ENCODE peak calls at places on chromosomes 5 and 9, in seven cellular contexts. P is uterus, N is H1, G is IMR-90, K is suprapubic skin, M is A549, T is gastrocnemius medialis. X is an unnamed sample.

GRCh38 chr9:114080773-114081440 is 2.8 kb upstream of the AMBP start:
- DNase-seq in P (peak; percentile 8), N (no peak), G (no peak), K (peak; percentile 70), M (peak; percentile 94), T (no peak), X (no peak)

GRCh38 chr5:169164481-169164925 is 136.4 kb downstream of the SLIT3 start:
- DNase-seq in P (no peak), N (peak; percentile 33), G (no peak), K (no peak), M (peak; percentile 92), T (no peak), X (no peak)

GRCh38 chr9:95032580-95033298 is 284.8 kb downstream of the FANCC start:
- DNase-seq in P (no peak), N (no peak), G (no peak), K (no peak), M (no peak), T (peak; percentile 64), X (no peak)

GRCh38 chr5:146507428-146507827 is 8.6 kb downstream of the GPR151 start:
- DNase-seq in P (no peak), N (no peak), G (no peak), K (no peak), M (no peak), T (no peak), X (no peak)

GRCh38 chr9:76161546-76161945 is 232.7 kb downstream of the RFK start:
- DNase-seq in P (peak; percentile 57), N (no peak), G (peak; percentile 95), K (no peak), M (no peak), T (no peak), X (no peak)

GRCh38 chr5:86866036-86866435 is 248.3 kb downstream of the COX7C start:
- DNase-seq in P (no peak), N (no peak), G (no peak), K (no peak), M (no peak), T (no peak), X (no peak)

GRCh38 chr9:98819231-98819630 is 11.8 kb downstream of the GALNT12 start:
- DNase-seq in P (no peak), N (no peak), G (no peak), K (no peak), M (no peak), T (no peak), X (no peak)

GRCh38 chr9:105357937-105358336 is 89.9 kb upstream of the FSD1L start:
- DNase-seq in P (no peak), N (no peak), G (no peak), K (no peak), M (no peak), T (no peak), X (no peak)

GRCh38 chr5:173781826-173782670 is 106.1 kb upstream of the CPEB4 start:
- DNase-seq in P (peak; percentile 67), N (no peak), G (peak; percentile 94), K (peak; percentile 84), M (peak; percentile 91), T (peak; percentile 75), X (peak; percentile 32)

GRCh38 chr9:117704024-117704575 is at the start of gene TLR4:
- DNase-seq in P (peak; percentile 39), N (no peak), G (no peak), K (peak; percentile 82), M (no peak), T (peak; percentile 52), X (no peak)

GRCh38 chr5:107314330-107314729 is 356.4 kb downstream of the EFNA5 start:
- DNase-seq in P (no peak), N (no peak), G (no peak), K (no peak), M (no peak), T (no peak), X (no peak)

GRCh38 chr5:1513326-1514026 is 10.3 kb downstream of the LPCAT1 start:
- DNase-seq in P (peak; percentile 5), N (no peak), G (no peak), K (peak; percentile 20), M (no peak), T (peak; percentile 1), X (no peak)

GRCh38 chr5:83721878-83722779 is 1.5 kb upstream of the HAPLN1 start:
- DNase-seq in P (peak; percentile 27), N (peak; percentile 53), G (peak; percentile 63), K (peak; percentile 80), M (peak; percentile 64), T (no peak), X (no peak)

GRCh38 chr5:54162184-54162583 is 148.2 kb downstream of the ARL15 start:
- DNase-seq in P (no peak), N (no peak), G (no peak), K (no peak), M (no peak), T (no peak), X (no peak)

GRCh38 chr9:124209279-124209678 is 48.5 kb upstream of the NEK6 start:
- DNase-seq in P (no peak), N (peak; percentile 31), G (no peak), K (no peak), M (no peak), T (no peak), X (no peak)

GRCh38 chr5:60410427-60410826 is 289.5 kb downstream of the DEPDC1B start:
- DNase-seq in P (no peak), N (no peak), G (no peak), K (no peak), M (no peak), T (no peak), X (no peak)

GRCh38 chr9:26292943-26293342 is 599.7 kb downstream of the CAAP1 start:
- DNase-seq in P (no peak), N (no peak), G (peak; percentile 52), K (no peak), M (peak; percentile 45), T (no peak), X (no peak)

GRCh38 chr5:137648361-137648760 is 87.5 kb downstream of the KLHL3 start:
- DNase-seq in P (no peak), N (no peak), G (no peak), K (no peak), M (no peak), T (no peak), X (no peak)

GRCh38 chr5:159310492-159310891 is 19.8 kb downstream of the IL12B start:
- DNase-seq in P (no peak), N (peak; percentile 19), G (no peak), K (no peak), M (no peak), T (no peak), X (peak; percentile 4)

GRCh38 chr9:37032713-37033112 is 1.4 kb downstream of the PAX5 start:
- DNase-seq in P (no peak), N (no peak), G (no peak), K (peak; percentile 49), M (no peak), T (no peak), X (no peak)
- TF ChIP-seq POLR2A in P (no peak), N (no peak), G (no peak), K (no peak), M (no peak), T (no peak), X (no peak)

GRCh38 chr5:124730381-124730780 is 16.1 kb downstream of the ZNF608 start:
- DNase-seq in P (no peak), N (no peak), G (no peak), K (no peak), M (no peak), T (no peak), X (no peak)
- H3K4me3 ChIP-seq in P (no peak overlapping the region), N (no peak overlapping the region), G (no peak overlapping the region), K (no peak overlapping the region), M (no peak overlapping the region), T (no peak overlapping the region), X (no peak overlapping the region)

DNA sequence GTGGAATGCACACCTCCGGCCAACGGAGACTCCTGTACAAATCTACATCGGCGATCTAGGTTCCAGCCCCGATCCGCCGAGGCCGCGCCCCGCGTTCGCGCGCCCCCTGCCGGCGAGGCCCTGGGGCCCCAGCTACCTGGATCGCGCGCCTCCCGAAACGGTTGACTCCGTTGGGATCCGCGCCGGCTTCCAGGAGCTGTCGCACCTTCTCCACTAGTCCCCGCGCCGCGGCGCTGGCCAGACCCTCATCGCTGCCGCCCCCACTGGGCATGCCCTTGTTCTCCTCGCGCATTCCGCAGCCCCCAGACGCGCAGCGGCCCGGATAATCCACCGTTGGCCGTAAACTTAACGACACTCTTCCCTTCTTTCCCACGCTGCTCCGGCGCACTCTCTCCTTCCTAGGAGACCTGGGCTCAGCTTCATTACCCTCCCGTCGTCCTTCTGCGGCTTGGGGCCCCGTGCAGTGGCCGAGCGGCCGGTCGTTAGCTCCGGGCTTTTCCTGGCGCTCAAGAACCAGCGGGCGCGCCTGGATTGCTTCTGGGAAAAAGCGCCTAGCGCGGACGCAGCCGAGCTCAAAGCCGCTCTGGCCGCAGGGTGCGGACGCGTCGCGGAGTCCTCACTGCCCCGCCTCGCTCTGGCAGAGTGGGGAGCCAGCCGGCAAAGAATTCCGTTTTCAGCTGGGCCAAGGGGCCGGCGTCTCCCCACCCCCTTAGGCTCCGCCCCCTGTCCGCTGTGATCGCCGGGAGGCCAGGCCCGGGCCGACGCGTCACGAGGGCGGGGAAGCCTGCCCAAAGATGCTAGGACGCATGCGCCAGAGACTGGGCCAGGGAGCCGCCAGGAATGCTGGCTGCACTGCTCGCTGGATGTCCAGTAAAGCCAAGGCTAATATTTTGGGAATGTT is at the start of gene CDKN2B:
- DNase-seq in P (peak; percentile 97), N (no peak), G (peak; percentile 94), K (peak; percentile 97), M (no peak), T (peak; percentile 88), X (peak; percentile 27)
- TF ChIP-seq POLR2A in P (peak; percentile 56), N (no peak), G (peak; percentile 97), K (peak; percentile 29), M (no peak), T (peak; percentile 89), X (peak; percentile 79)

DNA sequence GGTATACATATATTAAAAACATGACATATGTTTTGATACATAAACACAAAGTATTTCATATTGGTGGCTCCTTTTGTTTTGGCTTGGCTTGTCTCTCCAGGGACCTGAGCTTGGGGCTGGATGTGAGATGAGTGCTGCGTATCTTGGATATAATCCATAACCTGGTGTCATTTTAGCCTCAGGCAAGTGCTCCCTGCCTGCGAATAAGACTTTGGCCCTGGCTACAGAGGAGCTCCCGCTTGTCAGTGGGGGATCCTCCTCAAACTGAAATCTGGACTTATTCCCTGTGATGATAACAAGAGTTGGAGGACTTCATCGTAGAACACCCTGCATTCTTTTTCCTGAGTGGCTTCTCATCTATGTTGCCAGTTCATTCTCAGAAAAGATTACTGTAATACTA is 341.7 kb upstream of the CLINT1 start:
- DNase-seq in P (no peak), N (no peak), G (no peak), K (no peak), M (no peak), T (no peak), X (no peak)
- H3K4me3 ChIP-seq in P (no peak overlapping the region), N (no peak overlapping the region), G (no peak overlapping the region), K (no peak overlapping the region), M (no peak overlapping the region), T (no peak overlapping the region), X (no peak overlapping the region)

GRCh38 chr9:122912964-122913673 is at the start of gene ZBTB6:
- DNase-seq in P (peak; percentile 69), N (no peak), G (peak; percentile 81), K (peak; percentile 82), M (peak; percentile 88), T (peak; percentile 66), X (peak; percentile 35)
- TF ChIP-seq POLR2A in P (no peak), N (peak; percentile 62), G (peak; percentile 69), K (peak; percentile 33), M (peak; percentile 8), T (no peak), X (peak; percentile 24)

GRCh38 chr5:13932561-13932960 is 11.9 kb downstream of the DNAH5 start:
- DNase-seq in P (no peak), N (no peak), G (no peak), K (no peak), M (no peak), T (no peak), X (no peak)
- H3K4me3 ChIP-seq in P (no peak overlapping the region), N (no peak overlapping the region), G (no peak overlapping the region), K (no peak overlapping the region), M (no peak overlapping the region), T (no peak overlapping the region), X (no peak overlapping the region)

GRCh38 chr5:179297026-179297425 is 48.2 kb downstream of the ADAMTS2 start:
- DNase-seq in P (no peak), N (no peak), G (no peak), K (no peak), M (no peak), T (no peak), X (no peak)
- TF ChIP-seq POLR2A in P (no peak), N (no peak), G (no peak), K (no peak), M (no peak), T (no peak), X (no peak)

X was measured in esophagus squamous epithelium.